ENCODE peak calls at places on chromosomes 13 and 19, in eight cellular contexts. S is OCI-LY7; Y is WTC11; G is breast epithelium; W is CD4-positive, alpha-beta T cell; M is sigmoid colon; K is uterus; E is epithelial cell of esophagus. L is an unnamed sample.

GRCh38 chr13:98481511-98481951 is 95.4 kb downstream of the STK24 start:
- DNase-seq in S (no peak), Y (no peak), G (no peak), W (no peak), M (peak), K (no peak), E (no peak), L (no peak)

GRCh38 chr13:113539176-113539575 is 45.4 kb upstream of the TFDP1 start:
- DNase-seq in S (no peak), Y (no peak), G (no peak), W (no peak), M (peak), K (no peak), E (no peak), L (no peak)

GRCh38 chr19:1470864-1471513 is 8.0 kb downstream of the C19orf25 start:
- DNase-seq in S (no peak), Y (peak), G (no peak), W (no peak), M (no peak), K (no peak), E (peak), L (no peak)

GRCh38 chr19:30656520-30657100 is 284.4 kb downstream of the ZNF536 start:
- DNase-seq in S (no peak), Y (no peak), G (no peak), W (no peak), M (no peak), K (no peak), E (no peak), L (no peak)

GRCh38 chr13:34863360-34864135 is 78.5 kb upstream of the NBEA start:
- DNase-seq in S (no peak), Y (no peak), G (no peak), W (no peak), M (no peak), K (no peak), E (peak), L (no peak)

GRCh38 chr13:67416047-67416925 is 186.2 kb upstream of the PCDH9 start:
- DNase-seq in S (peak), Y (peak), G (no peak), W (no peak), M (no peak), K (no peak), E (peak), L (peak)

GRCh38 chr19:56252699-56253422 is 19.7 kb upstream of the EDDM13 start:
- DNase-seq in S (peak), Y (peak), G (peak), W (peak), M (peak), K (peak), E (peak), L (peak)

GRCh38 chr19:14347999-14348889 is 33.0 kb upstream of the ADGRE5 start:
- DNase-seq in S (peak), Y (peak), G (peak), W (peak), M (peak), K (peak), E (peak), L (peak)

GRCh38 chr19:48489608-48490216 is 20.5 kb downstream of the CYTH2 start:
- DNase-seq in S (peak), Y (peak), G (no peak), W (peak), M (peak), K (peak), E (peak), L (peak)

GRCh38 chr13:48043789-48044503 is 6.4 kb downstream of the NUDT15 start:
- DNase-seq in S (no peak), Y (no peak), G (no peak), W (no peak), M (no peak), K (no peak), E (no peak), L (peak)

GRCh38 chr19:57437931-57438330 is 2.8 kb downstream of the ZNF749 start:
- DNase-seq in S (no peak), Y (no peak), G (no peak), W (no peak), M (no peak), K (no peak), E (peak), L (no peak)

GRCh38 chr13:101556676-101557121 is 104.2 kb downstream of the ITGBL1 start:
- DNase-seq in S (no peak), Y (no peak), G (no peak), W (no peak), M (no peak), K (no peak), E (no peak), L (no peak)

GRCh38 chr13:94968040-94968756 is 255.9 kb upstream of the SOX21 start:
- DNase-seq in S (no peak), Y (peak), G (no peak), W (no peak), M (no peak), K (no peak), E (peak), L (no peak)

GRCh38 chr13:110109910-110110309 is 197.0 kb downstream of the COL4A1 start:
- DNase-seq in S (no peak), Y (no peak), G (no peak), W (no peak), M (peak), K (peak), E (peak), L (no peak)

GRCh38 chr13:110124201-110124600 is 182.8 kb downstream of the COL4A1 start:
- DNase-seq in S (no peak), Y (no peak), G (no peak), W (no peak), M (no peak), K (no peak), E (no peak), L (no peak)

GRCh38 chr19:1000095-1000494 is at the start of gene GRIN3B:
- DNase-seq in S (peak), Y (peak), G (no peak), W (peak), M (no peak), K (peak), E (peak), L (peak)

GRCh38 chr19:28843771-28844492 is 369.0 kb downstream of the UQCRFS1 start:
- DNase-seq in S (no peak), Y (no peak), G (no peak), W (no peak), M (no peak), K (no peak), E (no peak), L (peak)

GRCh38 chr13:114005206-114005720 is 31.4 kb upstream of the C13orf46 start:
- DNase-seq in S (no peak), Y (no peak), G (no peak), W (no peak), M (peak), K (no peak), E (no peak), L (no peak)

GRCh38 chr19:3175761-3176714 is 2.5 kb upstream of the S1PR4 start:
- DNase-seq in S (no peak), Y (no peak), G (peak), W (no peak), M (no peak), K (no peak), E (peak), L (peak)
- TF ChIP-seq CTCF in S (no peak), Y (no peak), G (no peak), W (no peak), M (no peak), K (no peak), E (no peak), L (no peak)

GRCh38 chr13:66266348-66266747 is 963.8 kb downstream of the PCDH9 start:
- DNase-seq in S (no peak), Y (no peak), G (no peak), W (no peak), M (no peak), K (no peak), E (no peak), L (no peak)

GRCh38 chr13:66265446-66265845 is 964.7 kb downstream of the PCDH9 start:
- DNase-seq in S (no peak), Y (no peak), G (no peak), W (no peak), M (no peak), K (no peak), E (peak), L (no peak)

GRCh38 chr13:66264976-66265375 is 965.2 kb downstream of the PCDH9 start:
- DNase-seq in S (no peak), Y (no peak), G (no peak), W (no peak), M (no peak), K (no peak), E (peak), L (no peak)

GRCh38 chr13:66266761-66267160 is 963.4 kb downstream of the PCDH9 start:
- DNase-seq in S (no peak), Y (no peak), G (no peak), W (no peak), M (no peak), K (no peak), E (peak), L (no peak)

GRCh38 chr13:66262330-66262729 is 967.8 kb downstream of the PCDH9 start:
- DNase-seq in S (no peak), Y (no peak), G (no peak), W (no peak), M (no peak), K (no peak), E (no peak), L (no peak)
- TF ChIP-seq CTCF in S (no peak), Y (no peak), G (no peak), W (no peak), M (no peak), K (no peak), E (no peak), L (no peak)

DNA sequence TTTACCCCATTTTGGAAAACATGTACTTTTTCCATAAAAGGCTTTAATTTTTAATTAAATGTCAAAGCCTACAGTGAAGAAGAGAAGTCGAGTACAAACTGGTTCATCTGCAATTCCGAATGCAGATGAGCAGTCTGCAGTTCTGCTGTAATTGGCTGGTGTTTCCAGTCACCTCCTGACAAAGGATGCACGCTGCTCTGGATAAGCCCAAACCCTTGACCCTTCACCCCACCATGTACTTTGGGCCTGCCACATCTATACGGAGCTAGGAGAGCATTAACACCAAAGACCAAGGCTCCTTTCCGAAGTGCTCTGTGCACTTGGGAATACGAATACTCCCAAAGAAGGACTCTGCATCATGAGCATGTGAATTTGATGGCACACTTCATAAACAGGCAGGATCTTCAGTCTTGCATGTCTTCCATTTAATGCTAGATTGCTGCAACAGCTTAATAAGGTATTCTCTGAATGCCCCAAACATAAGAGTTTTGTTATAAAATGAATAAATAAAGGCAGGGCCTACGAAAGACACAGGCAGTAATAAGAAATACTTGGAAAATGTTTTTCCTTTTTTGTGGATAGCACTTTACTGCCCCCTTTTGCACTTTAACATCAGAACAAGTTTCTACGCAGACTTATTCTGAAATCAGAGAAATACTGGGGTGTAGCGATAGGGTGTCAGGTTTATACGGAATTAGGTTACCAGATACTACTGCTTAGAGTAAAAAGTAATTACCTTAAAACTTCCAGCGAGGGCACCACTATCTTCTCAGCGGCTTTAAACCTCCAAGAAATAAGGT is 15.1 kb downstream of the EFNB2 start:
- DNase-seq in S (no peak), Y (no peak), G (no peak), W (no peak), M (no peak), K (no peak), E (no peak), L (no peak)
- TF ChIP-seq CTCF in S (no peak), Y (no peak), G (no peak), W (no peak), M (no peak), K (peak), E (peak), L (no peak)

DNA sequence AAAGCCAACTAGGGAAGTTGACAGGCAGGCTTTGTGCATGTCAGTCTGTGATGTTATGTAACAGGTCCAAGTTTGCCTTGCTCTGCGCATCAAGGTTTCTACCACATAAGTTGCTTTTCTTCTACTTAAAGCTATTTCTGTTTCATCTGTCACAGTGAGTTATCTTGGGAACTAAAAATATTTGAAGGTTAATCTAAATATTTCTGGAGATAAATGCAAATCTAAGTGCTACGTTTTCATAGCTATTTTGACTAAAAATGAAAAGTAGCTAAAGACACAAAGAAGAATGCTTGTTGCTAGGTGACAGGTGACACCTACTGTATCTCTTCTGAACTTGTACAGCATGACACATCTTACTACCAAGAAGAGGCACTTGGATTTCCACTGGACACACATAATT is 135.6 kb downstream of the KLF12 start:
- DNase-seq in S (no peak), Y (no peak), G (no peak), W (no peak), M (no peak), K (no peak), E (no peak), L (peak)
- TF ChIP-seq CTCF in S (peak), Y (no peak), G (no peak), W (no peak), M (no peak), K (no peak), E (no peak), L (no peak)

GRCh38 chr19:9914001-9914314 is 22.4 kb downstream of the OLFM2 start:
- DNase-seq in S (no peak), Y (peak), G (no peak), W (no peak), M (no peak), K (no peak), E (no peak), L (no peak)

GRCh38 chr19:9916719-9917118 is 19.6 kb downstream of the OLFM2 start:
- DNase-seq in S (no peak), Y (no peak), G (no peak), W (no peak), M (no peak), K (no peak), E (no peak), L (no peak)

GRCh38 chr19:9913237-9914000 is 22.9 kb downstream of the OLFM2 start:
- DNase-seq in S (no peak), Y (peak), G (no peak), W (no peak), M (no peak), K (peak), E (no peak), L (no peak)

GRCh38 chr19:9912551-9913236 is 23.6 kb downstream of the OLFM2 start:
- DNase-seq in S (no peak), Y (no peak), G (no peak), W (no peak), M (no peak), K (no peak), E (no peak), L (no peak)

DNA sequence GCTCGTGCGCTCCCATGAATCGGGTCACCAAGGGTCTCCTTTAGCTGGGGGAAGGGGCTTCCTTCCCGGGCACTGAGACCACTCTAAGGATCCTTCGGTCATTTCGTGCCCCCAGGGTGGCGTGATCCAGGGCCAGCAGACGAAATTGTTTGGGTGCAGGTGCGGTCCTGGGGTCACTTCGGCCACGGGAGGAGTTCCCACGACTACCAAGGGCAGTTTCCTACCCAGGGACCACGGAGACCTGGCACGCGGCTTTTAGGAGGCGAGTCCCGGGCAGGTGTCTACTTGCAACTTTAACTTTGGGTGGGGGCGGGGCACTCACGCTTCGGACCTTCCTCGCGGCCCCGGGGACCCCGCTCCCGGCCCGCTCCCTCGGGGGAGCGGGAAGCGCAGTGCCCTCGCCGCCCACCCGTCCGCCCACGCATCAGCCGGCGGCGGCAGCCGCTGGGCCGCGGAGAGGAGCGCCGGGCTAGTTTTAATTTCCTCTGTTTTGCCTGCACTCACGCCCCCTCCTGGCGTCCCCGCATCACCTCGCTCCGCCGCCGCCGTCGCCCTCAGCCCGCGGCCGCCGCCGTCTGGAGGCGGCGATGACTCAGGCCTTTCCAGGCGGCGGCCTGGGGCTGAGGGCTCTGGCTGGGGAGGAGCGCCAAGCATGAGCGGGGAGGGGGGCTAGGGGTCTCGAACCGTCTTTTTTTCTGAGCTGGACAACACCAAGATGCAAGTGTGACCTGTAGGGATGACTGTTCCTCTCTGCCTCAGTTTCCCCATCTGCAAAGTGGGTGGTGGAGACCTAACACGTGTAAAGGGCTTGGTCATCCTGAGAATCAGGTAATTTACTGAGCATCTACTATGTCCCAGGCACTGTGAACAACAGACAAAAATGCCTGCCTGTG is 21.8 kb downstream of the OLFM2 start:
- DNase-seq in S (peak), Y (peak), G (peak), W (peak), M (peak), K (peak), E (peak), L (peak)
- TF ChIP-seq CTCF in S (peak), Y (peak), G (peak), W (peak), M (no peak), K (peak), E (peak), L (peak)

DNA sequence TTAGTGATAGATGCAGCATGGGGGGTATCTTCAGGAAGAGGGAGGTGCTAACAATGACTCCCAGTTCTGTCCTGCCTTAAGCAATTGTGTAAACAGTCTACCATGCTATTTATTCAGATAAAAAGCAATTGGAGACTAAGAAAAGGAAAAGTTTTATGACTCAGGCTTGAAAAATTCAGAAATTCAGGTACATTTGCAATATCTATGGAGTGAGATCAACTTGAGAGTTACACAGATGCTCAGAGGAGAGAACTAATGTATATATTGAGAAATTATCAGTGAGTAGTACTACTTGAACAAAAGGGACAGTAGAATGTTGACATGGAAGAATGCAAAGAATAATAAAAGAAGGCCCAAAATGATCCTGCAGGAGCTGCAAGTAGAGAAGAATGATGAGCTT is 277.6 kb upstream of the DACH1 start:
- DNase-seq in S (no peak), Y (no peak), G (no peak), W (no peak), M (no peak), K (no peak), E (peak), L (no peak)
- TF ChIP-seq CTCF in S (no peak), Y (no peak), G (no peak), W (no peak), M (no peak), K (no peak), E (no peak), L (no peak)

L was measured in GM12865.